ENCODE peak calls at places on chromosomes 3 and 15, in ten cellular contexts. E is LNCaP clone FGC, L is stomach, W is body of pancreas, C is OCI-LY7, N is IMR-90, R is GM12865, I is breast epithelium, O is endothelial cell, B is lung. K is an unnamed sample.

GRCh38 chr3:29777869-29778268 is 497.0 kb downstream of the RBMS3 start:
- DNase-seq in E (no peak), L (no peak), W (no peak), C (no peak), N (no peak), R (no peak), I (no peak), O (no peak), B (no peak), K (no peak)

GRCh38 chr3:124768812-124769211 is 38.6 kb downstream of the UMPS start:
- DNase-seq in E (no peak), L (no peak), W (peak), C (no peak), N (no peak), R (peak), I (no peak), O (peak), B (no peak), K (peak)

GRCh38 chr3:149654188-149654601 is 3.6 kb downstream of the WWTR1 start:
- DNase-seq in E (no peak), L (no peak), W (no peak), C (no peak), N (peak), R (peak), I (no peak), O (no peak), B (no peak), K (no peak)

GRCh38 chr3:188881954-188882641 is 289.7 kb upstream of the TPRG1 start:
- DNase-seq in E (peak), L (no peak), W (no peak), C (no peak), N (peak), R (no peak), I (no peak), O (no peak), B (no peak), K (no peak)

GRCh38 chr3:163939926-163940325 is 1138.4 kb downstream of the SI start:
- DNase-seq in E (no peak), L (no peak), W (no peak), C (no peak), N (no peak), R (no peak), I (no peak), O (no peak), B (no peak), K (no peak)

GRCh38 chr3:49279376-49279775 is 2.3 kb upstream of the C3orf62 start:
- DNase-seq in E (no peak), L (no peak), W (no peak), C (no peak), N (peak), R (no peak), I (no peak), O (no peak), B (no peak), K (no peak)

GRCh38 chr3:190701096-190701532 is 161.4 kb downstream of the GMNC start:
- DNase-seq in E (peak), L (peak), W (peak), C (peak), N (peak), R (peak), I (no peak), O (peak), B (peak), K (no peak)

GRCh38 chr15:58463815-58464697 is 32.3 kb downstream of the LIPC start:
- DNase-seq in E (no peak), L (no peak), W (no peak), C (peak), N (peak), R (peak), I (no peak), O (no peak), B (no peak), K (no peak)

GRCh38 chr15:56254270-56254669 is 10.6 kb upstream of the RFX7 start:
- DNase-seq in E (no peak), L (no peak), W (no peak), C (no peak), N (no peak), R (no peak), I (no peak), O (no peak), B (no peak), K (no peak)

GRCh38 chr15:46703352-46703861 is 1013.9 kb upstream of the SEMA6D start:
- DNase-seq in E (no peak), L (no peak), W (no peak), C (no peak), N (no peak), R (peak), I (no peak), O (no peak), B (no peak), K (peak)

GRCh38 chr3:151387443-151388241 is 3.1 kb upstream of the P2RY12 start:
- DNase-seq in E (no peak), L (no peak), W (no peak), C (no peak), N (no peak), R (no peak), I (no peak), O (peak), B (no peak), K (no peak)

GRCh38 chr15:67835349-67836133 is 4.3 kb downstream of the RNU6-1 start:
- DNase-seq in E (no peak), L (no peak), W (no peak), C (no peak), N (no peak), R (no peak), I (no peak), O (no peak), B (no peak), K (no peak)

GRCh38 chr15:25708391-25708790 is 154.7 kb downstream of the ATP10A start:
- DNase-seq in E (no peak), L (no peak), W (no peak), C (no peak), N (no peak), R (no peak), I (peak), O (no peak), B (no peak), K (no peak)

GRCh38 chr15:25703726-25704125 is 159.4 kb downstream of the ATP10A start:
- DNase-seq in E (no peak), L (no peak), W (no peak), C (no peak), N (no peak), R (no peak), I (peak), O (no peak), B (no peak), K (no peak)

GRCh38 chr15:25707656-25708365 is 155.3 kb downstream of the ATP10A start:
- DNase-seq in E (no peak), L (no peak), W (no peak), C (no peak), N (no peak), R (no peak), I (peak), O (no peak), B (no peak), K (no peak)

GRCh38 chr15:25705430-25706115 is 157.6 kb downstream of the ATP10A start:
- DNase-seq in E (no peak), L (no peak), W (no peak), C (no peak), N (peak), R (no peak), I (peak), O (no peak), B (no peak), K (no peak)

DNA sequence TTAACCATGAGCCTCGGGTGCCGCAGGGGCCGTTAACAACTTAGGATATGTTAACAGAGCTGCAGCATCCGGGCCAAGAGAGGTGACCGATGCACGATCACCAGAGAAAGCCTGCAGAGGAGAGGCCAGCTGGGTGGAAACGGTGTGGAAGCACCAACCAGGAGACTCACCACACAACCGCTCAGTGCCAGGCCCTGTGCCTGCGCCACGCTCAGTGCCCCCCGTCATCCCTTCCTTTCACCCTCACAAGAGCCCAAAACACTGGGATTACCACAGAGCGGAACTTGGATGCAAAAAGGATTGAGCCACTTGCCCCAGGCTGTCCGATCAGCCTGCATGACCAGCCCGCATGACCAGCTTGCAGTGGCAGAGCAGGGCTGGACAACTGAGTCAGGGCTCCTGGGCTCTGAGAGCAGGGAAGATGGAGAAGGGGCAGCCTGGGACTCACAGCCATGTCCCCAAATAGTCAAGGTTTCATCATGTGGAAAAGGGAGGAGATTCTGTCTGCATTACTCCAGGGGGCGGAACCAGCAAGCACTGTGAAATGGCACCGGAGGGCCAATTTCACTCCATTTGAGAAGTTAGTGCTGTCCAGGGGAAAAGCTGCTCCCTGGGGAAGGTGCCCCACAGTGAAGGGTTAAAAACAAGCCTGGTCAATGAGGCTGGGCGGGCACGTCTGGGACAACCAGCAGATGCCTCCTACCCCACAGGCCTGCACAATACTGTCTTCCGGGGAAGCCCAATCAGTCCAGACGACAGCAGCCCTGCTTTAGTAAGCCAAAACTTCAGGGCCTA is 156.8 kb downstream of the ATP10A start:
- DNase-seq in E (no peak), L (no peak), W (no peak), C (no peak), N (no peak), R (no peak), I (peak), O (no peak), B (no peak), K (no peak)
- TF ChIP-seq CTCF in E (no peak), L (no peak), W (no peak), C (no peak), N (no peak), R (no peak), I (no peak), O (no peak), B (no peak), K (no peak)

GRCh38 chr3:182620715-182621434 is 172.4 kb upstream of the ATP11B start:
- DNase-seq in E (no peak), L (no peak), W (no peak), C (no peak), N (no peak), R (no peak), I (no peak), O (no peak), B (no peak), K (no peak)

GRCh38 chr3:182621435-182622240 is 171.7 kb upstream of the ATP11B start:
- DNase-seq in E (no peak), L (no peak), W (no peak), C (peak), N (no peak), R (no peak), I (no peak), O (no peak), B (no peak), K (no peak)

GRCh38 chr3:182618981-182619591 is 174.2 kb upstream of the ATP11B start:
- DNase-seq in E (no peak), L (no peak), W (no peak), C (no peak), N (peak), R (no peak), I (no peak), O (no peak), B (no peak), K (no peak)

GRCh38 chr3:182617511-182617910 is 175.8 kb upstream of the ATP11B start:
- DNase-seq in E (no peak), L (no peak), W (no peak), C (no peak), N (no peak), R (no peak), I (no peak), O (no peak), B (no peak), K (no peak)

GRCh38 chr3:182618085-182618732 is 175.1 kb upstream of the ATP11B start:
- DNase-seq in E (peak), L (no peak), W (no peak), C (peak), N (no peak), R (peak), I (no peak), O (no peak), B (no peak), K (no peak)
- TF ChIP-seq CTCF in E (peak), L (no peak), W (peak), C (peak), N (peak), R (peak), I (peak), O (peak), B (no peak), K (peak)

GRCh38 chr3:39263576-39263975 is 16.3 kb downstream of the CX3CR1 start:
- DNase-seq in E (no peak), L (no peak), W (no peak), C (no peak), N (no peak), R (no peak), I (no peak), O (no peak), B (no peak), K (no peak)

GRCh38 chr3:39261726-39262125 is 18.1 kb downstream of the CX3CR1 start:
- DNase-seq in E (no peak), L (no peak), W (no peak), C (no peak), N (no peak), R (no peak), I (no peak), O (no peak), B (no peak), K (no peak)

GRCh38 chr3:39260957-39261356 is 18.9 kb downstream of the CX3CR1 start:
- DNase-seq in E (peak), L (peak), W (peak), C (peak), N (peak), R (peak), I (peak), O (peak), B (peak), K (no peak)

GRCh38 chr3:39262842-39263241 is 17.0 kb downstream of the CX3CR1 start:
- DNase-seq in E (no peak), L (no peak), W (no peak), C (no peak), N (no peak), R (no peak), I (no peak), O (no peak), B (no peak), K (no peak)

GRCh38 chr3:39264053-39264452 is 15.8 kb downstream of the CX3CR1 start:
- DNase-seq in E (no peak), L (no peak), W (no peak), C (peak), N (no peak), R (no peak), I (no peak), O (no peak), B (no peak), K (no peak)
- TF ChIP-seq CTCF in E (no peak), L (no peak), W (no peak), C (no peak), N (no peak), R (no peak), I (no peak), O (no peak), B (no peak), K (no peak)

DNA sequence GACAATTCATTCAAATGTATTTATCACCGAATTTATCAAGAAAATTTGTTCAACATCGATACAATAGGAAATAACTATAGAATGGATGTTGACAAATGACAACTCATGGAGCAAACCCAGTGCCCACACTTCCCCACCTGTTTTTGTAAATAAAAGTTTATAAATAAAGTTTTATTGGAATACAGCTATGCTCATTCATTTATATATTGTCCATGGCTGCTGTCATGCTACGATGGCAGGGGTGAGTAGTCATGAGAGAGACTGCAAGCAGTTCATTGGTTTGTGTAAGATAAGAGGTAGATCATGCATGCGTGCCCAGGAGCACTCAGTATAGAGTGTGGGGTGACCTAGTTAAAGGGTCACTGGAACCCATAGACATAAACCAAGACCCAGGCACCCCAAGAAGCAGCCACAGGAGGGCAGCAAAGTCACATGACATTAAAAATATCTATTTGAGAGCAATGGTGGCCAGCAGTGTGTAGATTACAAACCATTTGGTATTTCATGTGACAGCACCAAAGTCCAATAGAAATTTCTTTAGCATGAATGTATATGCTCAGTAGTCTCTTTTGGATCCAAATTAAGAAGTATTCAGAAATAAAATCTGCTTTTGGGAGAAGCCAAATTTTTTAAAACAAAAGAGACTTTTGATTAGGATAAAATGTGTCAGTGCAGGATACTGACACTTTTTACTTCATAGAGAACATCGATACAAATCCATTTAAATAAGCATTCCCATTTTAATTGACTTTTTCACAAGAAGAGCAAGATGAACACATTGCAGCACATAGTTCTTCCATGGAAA is 794.8 kb downstream of the MCTP2 start:
- DNase-seq in E (no peak), L (peak), W (peak), C (peak), N (peak), R (peak), I (no peak), O (peak), B (peak), K (peak)
- TF ChIP-seq CTCF in E (peak), L (no peak), W (peak), C (peak), N (peak), R (peak), I (peak), O (peak), B (peak), K (no peak)

GRCh38 chr3:129625071-129625874 is 18.8 kb upstream of the PLXND1 start:
- DNase-seq in E (no peak), L (no peak), W (no peak), C (no peak), N (no peak), R (no peak), I (no peak), O (no peak), B (no peak), K (peak)

GRCh38 chr3:129627350-129628168 is 21.1 kb upstream of the PLXND1 start:
- DNase-seq in E (peak), L (peak), W (peak), C (peak), N (peak), R (peak), I (no peak), O (peak), B (peak), K (peak)

GRCh38 chr3:129628169-129628522 is 21.7 kb upstream of the PLXND1 start:
- DNase-seq in E (no peak), L (no peak), W (no peak), C (no peak), N (no peak), R (no peak), I (no peak), O (no peak), B (no peak), K (no peak)

GRCh38 chr3:129629011-129629410 is 22.5 kb upstream of the PLXND1 start:
- DNase-seq in E (no peak), L (no peak), W (no peak), C (no peak), N (no peak), R (no peak), I (no peak), O (no peak), B (no peak), K (no peak)

DNA sequence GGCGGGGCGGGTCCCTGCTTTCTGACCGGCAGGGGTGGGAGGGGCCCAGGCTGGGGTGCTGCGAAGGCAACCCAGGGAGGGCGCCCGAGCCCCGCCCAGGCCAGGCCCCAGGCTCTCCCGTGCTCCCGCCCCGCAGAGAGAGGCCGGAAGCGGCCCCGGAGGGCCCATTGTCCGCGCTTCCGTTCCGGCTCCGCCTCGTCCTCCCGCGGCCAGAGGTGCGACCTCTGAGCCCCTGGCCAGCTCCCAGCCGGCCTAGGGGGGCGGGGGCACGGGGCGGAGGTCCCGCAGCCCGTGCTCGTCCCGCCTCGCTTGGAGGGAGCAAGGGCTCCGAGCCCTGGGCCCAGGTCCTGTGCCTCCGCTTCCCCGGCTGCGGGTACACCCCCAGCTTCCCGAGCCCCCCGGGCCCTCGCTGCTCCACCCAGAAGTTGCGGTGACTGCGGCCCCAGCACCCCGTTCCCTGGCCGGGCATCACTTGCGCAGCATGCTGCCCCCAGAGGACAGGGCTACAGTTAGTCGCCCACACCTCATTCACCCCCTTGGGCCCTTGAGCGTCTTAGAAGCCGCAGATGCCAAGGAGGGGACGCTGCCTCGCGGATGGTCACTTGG is 20.4 kb upstream of the PLXND1 start:
- DNase-seq in E (no peak), L (peak), W (peak), C (peak), N (peak), R (peak), I (peak), O (peak), B (peak), K (peak)
- TF ChIP-seq CTCF in E (no peak), L (no peak), W (peak), C (peak), N (no peak), R (peak), I (peak), O (no peak), B (no peak), K (no peak)

GRCh38 chr15:101256756-101257155 is 4.9 kb upstream of the CHSY1 start:
- DNase-seq in E (no peak), L (no peak), W (no peak), C (peak), N (no peak), R (no peak), I (no peak), O (no peak), B (no peak), K (no peak)
- TF ChIP-seq CTCF in E (peak), L (no peak), W (no peak), C (peak), N (peak), R (peak), I (no peak), O (peak), B (no peak), K (peak)

GRCh38 chr3:157075693-157076420 is 84.1 kb downstream of the CCNL1 start:
- DNase-seq in E (peak), L (no peak), W (no peak), C (no peak), N (no peak), R (peak), I (no peak), O (no peak), B (no peak), K (no peak)

GRCh38 chr3:157079677-157080369 is 80.1 kb downstream of the CCNL1 start:
- DNase-seq in E (no peak), L (peak), W (no peak), C (no peak), N (no peak), R (no peak), I (no peak), O (no peak), B (no peak), K (no peak)

GRCh38 chr3:157074490-157074889 is 85.5 kb downstream of the CCNL1 start:
- DNase-seq in E (no peak), L (no peak), W (peak), C (no peak), N (no peak), R (no peak), I (no peak), O (no peak), B (no peak), K (no peak)

GRCh38 chr3:157078131-157078835 is 81.7 kb downstream of the CCNL1 start:
- DNase-seq in E (no peak), L (no peak), W (no peak), C (no peak), N (peak), R (no peak), I (no peak), O (no peak), B (no peak), K (no peak)

GRCh38 chr3:157077565-157077991 is 82.4 kb downstream of the CCNL1 start:
- DNase-seq in E (no peak), L (peak), W (peak), C (no peak), N (peak), R (no peak), I (no peak), O (no peak), B (no peak), K (no peak)
- TF ChIP-seq CTCF in E (peak), L (no peak), W (peak), C (no peak), N (peak), R (no peak), I (no peak), O (no peak), B (no peak), K (no peak)